ENCODE peak calls at places on chromosomes 6 and 20, in eight cellular contexts. X, C, K, Y, Z, J, S and H are unnamed samples.

GRCh38 chr6:2157441-2158127 is 87.8 kb downstream of the GMDS start:
- DNase-seq in J (no peak), C (peak; percentile 88), Z (peak; percentile 67), Y (no peak), X (peak; percentile 16), K (no peak), S (no peak), H (no peak)

GRCh38 chr20:34538671-34539123 is 19.8 kb upstream of the MAP1LC3A start:
- DNase-seq in K (no peak), S (peak; percentile 52), C (peak; percentile 69), Z (no peak), J (peak; percentile 67), X (peak; percentile 48), Y (no peak), H (no peak)

GRCh38 chr6:158758464-158758863 is 60.7 kb downstream of the EZR start:
- DNase-seq in K (no peak), X (no peak), C (no peak), S (no peak), Z (no peak), J (no peak), Y (no peak), H (no peak)

GRCh38 chr20:36408219-36408618 is 102.1 kb downstream of the DLGAP4 start:
- DNase-seq in X (peak; percentile 91), Y (no peak), K (no peak), J (peak; percentile 99), S (no peak), Z (no peak), C (peak; percentile 68), H (no peak)

GRCh38 chr20:34642009-34642408 is 34.9 kb downstream of the PIGU start:
- DNase-seq in Z (no peak), C (no peak), Y (no peak), S (no peak), J (no peak), K (no peak), X (no peak), H (no peak)

GRCh38 chr20:62186887-62187866 is 4.3 kb downstream of the MTG2 start:
- DNase-seq in J (peak; percentile 58), C (peak; percentile 51), Y (no peak), K (no peak), X (no peak), S (no peak), Z (no peak), H (no peak)

GRCh38 chr6:13412211-13412610 is 75.2 kb downstream of the GFOD1 start:
- DNase-seq in Z (no peak), S (no peak), C (no peak), J (no peak), K (no peak), Y (no peak), X (no peak), H (peak; percentile 9)

GRCh38 chr6:39377530-39377929 is 55.0 kb upstream of the KCNK16 start:
- DNase-seq in Y (peak; percentile 90), S (peak; percentile 34), J (no peak), K (no peak), Z (no peak), C (peak; percentile 80), X (peak; percentile 49), H (no peak)

GRCh38 chr20:50304501-50304856 is 113.8 kb downstream of the CEBPB start:
- DNase-seq in J (peak; percentile 68), Z (no peak), S (no peak), Y (no peak), C (peak; percentile 78), K (no peak), X (no peak), H (no peak)

GRCh38 chr6:98047881-98048280 is 764.9 kb upstream of the MMS22L start:
- DNase-seq in K (no peak), C (no peak), Y (no peak), Z (no peak), J (no peak), S (no peak), X (no peak), H (no peak)

GRCh38 chr20:18543932-18544331 is 23.3 kb upstream of the SMIM26 start:
- DNase-seq in Y (no peak), J (no peak), Z (no peak), K (no peak), C (no peak), X (no peak), S (no peak), H (no peak)

GRCh38 chr6:5749016-5749665 is 257.6 kb downstream of the NRN1 start:
- DNase-seq in S (no peak), Y (no peak), C (no peak), Z (no peak), X (no peak), K (no peak), J (no peak), H (no peak)

GRCh38 chr6:5747379-5747778 is 259.3 kb downstream of the NRN1 start:
- DNase-seq in K (no peak), X (no peak), Y (no peak), Z (no peak), J (no peak), S (no peak), C (no peak), H (no peak)

GRCh38 chr6:5744497-5744896 is 262.2 kb downstream of the NRN1 start:
- DNase-seq in Z (no peak), C (no peak), K (no peak), Y (no peak), S (no peak), X (no peak), J (no peak), H (no peak)

GRCh38 chr6:5745081-5745480 is 261.6 kb downstream of the NRN1 start:
- DNase-seq in Y (no peak), K (no peak), C (no peak), S (no peak), X (no peak), Z (no peak), J (no peak), H (no peak)

GRCh38 chr6:5746392-5747140 is 260.2 kb downstream of the NRN1 start:
- DNase-seq in Z (no peak), Y (no peak), X (peak; percentile 3), J (no peak), C (no peak), K (no peak), S (no peak), H (no peak)
- TF ChIP-seq CTCF in Z (peak; percentile 28), Y (peak; percentile 23), X (peak; percentile 25), J (peak; percentile 7), C (no peak), K (no peak), S (peak; percentile 33), H (no peak)

GRCh38 chr20:39880890-39881289 is 808.1 kb downstream of the MAFB start:
- DNase-seq in Y (no peak), J (no peak), C (peak; percentile 32), K (no peak), S (no peak), Z (no peak), X (peak; percentile 87), H (no peak)
- TF ChIP-seq CTCF in Y (no peak), J (peak; percentile 51), C (peak; percentile 20), K (no peak), S (no peak), Z (peak; percentile 19), X (peak; percentile 56), H (no peak)

GRCh38 chr6:83861077-83861476 is 1.6 kb downstream of the CYB5R4 start:
- DNase-seq in Y (no peak), J (no peak), C (no peak), S (no peak), X (no peak), K (no peak), Z (no peak), H (no peak)

GRCh38 chr6:83862776-83863471 is 3.4 kb downstream of the CYB5R4 start:
- DNase-seq in X (peak; percentile 64), J (no peak), K (no peak), Z (no peak), Y (no peak), C (peak; percentile 21), S (no peak), H (no peak)

GRCh38 chr6:83860347-83860731 is 850 bp downstream of the CYB5R4 start:
- DNase-seq in Z (no peak), Y (no peak), J (no peak), X (no peak), C (no peak), S (no peak), K (no peak), H (no peak)

GRCh38 chr6:83854766-83855165 is 1.6 kb downstream of the RIPPLY2 start:
- DNase-seq in J (no peak), Z (no peak), K (no peak), S (no peak), C (no peak), Y (no peak), X (peak; percentile 67), H (no peak)

GRCh38 chr6:83859410-83860346 is at the start of gene CYB5R4:
- DNase-seq in Z (peak; percentile 88), K (peak; percentile 89), J (peak; percentile 90), Y (peak; percentile 97), S (peak; percentile 96), C (peak; percentile 97), X (peak; percentile 88), H (peak; percentile 71)
- TF ChIP-seq CTCF in Z (peak; percentile 58), K (peak; percentile 52), J (peak; percentile 30), Y (peak; percentile 66), S (peak; percentile 50), C (peak; percentile 59), X (peak; percentile 79), H (peak; percentile 40)

DNA sequence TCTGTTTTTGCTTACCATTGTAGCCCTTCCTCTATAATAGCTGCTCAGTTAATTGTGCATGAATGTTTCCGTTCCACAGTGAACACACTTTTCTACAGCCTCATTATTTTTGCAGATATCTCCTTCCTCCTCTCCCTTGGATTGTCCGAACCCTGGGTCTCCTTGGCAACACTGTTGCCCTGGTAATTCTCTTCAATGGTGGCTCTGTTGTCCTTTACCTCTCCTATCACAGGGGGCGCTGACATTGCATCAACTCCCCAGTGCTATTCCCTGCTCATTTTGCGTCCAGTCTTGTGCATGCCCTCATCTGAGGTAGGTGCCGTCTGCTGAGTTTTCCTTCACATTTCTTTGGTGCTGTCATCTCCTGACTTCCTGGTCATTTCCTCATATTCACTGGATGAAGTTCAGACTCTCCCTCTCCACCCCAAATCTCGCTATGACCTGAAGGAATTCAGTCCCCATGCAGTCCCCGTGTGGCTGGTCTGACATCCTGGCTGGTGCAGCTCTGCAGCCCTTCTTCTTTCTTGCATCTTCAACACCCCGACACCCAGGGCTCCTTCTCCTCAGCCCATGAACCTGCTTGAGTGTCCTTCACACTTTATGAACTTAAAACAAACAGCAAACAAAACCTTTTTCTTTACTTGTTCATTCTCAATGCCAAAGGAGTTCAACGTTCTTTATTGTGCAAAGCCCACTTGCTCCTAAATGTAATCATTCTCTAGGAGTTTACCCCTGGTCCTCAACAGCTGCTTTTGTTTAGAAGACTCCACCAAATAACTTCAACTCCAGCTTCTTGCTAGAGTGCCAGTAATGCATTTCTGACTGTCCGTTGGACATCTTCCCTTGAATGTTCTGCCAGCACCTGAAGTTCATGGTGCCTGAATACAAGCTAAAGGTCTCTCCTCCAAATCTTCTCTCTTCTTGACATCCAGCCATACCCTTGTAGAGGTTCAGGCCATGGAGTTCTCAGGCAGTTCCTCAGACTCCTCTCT is 21.3 kb downstream of the PHACTR2 start:
- DNase-seq in S (no peak), C (no peak), J (no peak), Y (no peak), X (no peak), Z (no peak), K (no peak), H (no peak)
- TF ChIP-seq CTCF in S (no peak), C (no peak), J (no peak), Y (no peak), X (no peak), Z (no peak), K (no peak), H (no peak)

GRCh38 chr20:1229541-1229940 is 3.7 kb downstream of the RAD21L1 start:
- DNase-seq in C (no peak), Z (no peak), S (no peak), Y (no peak), X (no peak), J (no peak), K (no peak), H (no peak)
- TF ChIP-seq CTCF in C (no peak), Z (no peak), S (no peak), Y (no peak), X (no peak), J (no peak), K (no peak), H (no peak)